ENCODE peak calls at places on chromosomes 3 and 15, in nine cellular contexts. N, Z, E, T, J, H, O, W and U are unnamed samples.
A peak's percentile ranks its signal among the peaks of the same experiment; 100 is the strongest.

GRCh38 chr3:3316523-3316922 is 137.0 kb upstream of the CRBN start:
- DNase-seq in T (no peak), J (no peak), O (no peak), W (no peak), N (no peak), E (no peak), H (no peak), Z (no peak), U (no peak)

GRCh38 chr3:103337179-103337845 is 902.5 kb downstream of the ZPLD1 start:
- DNase-seq in T (no peak), O (no peak), N (no peak), J (no peak), H (no peak), E (no peak), W (no peak), Z (no peak), U (no peak)

GRCh38 chr3:187238239-187238638 is 41.0 kb downstream of the RTP1 start:
- DNase-seq in Z (no peak), E (no peak), W (no peak), H (no peak), J (no peak), O (no peak), T (no peak), N (no peak), U (no peak)

GRCh38 chr3:143897558-143898305 is 49.5 kb upstream of the SLC9A9 start:
- DNase-seq in T (peak; percentile 5), Z (peak; percentile 74), E (peak; percentile 81), J (no peak), N (peak; percentile 92), H (no peak), W (no peak), O (peak; percentile 8), U (no peak)

GRCh38 chr3:29065211-29065785 is 215.6 kb upstream of the RBMS3 start:
- DNase-seq in O (peak; percentile 98), E (peak; percentile 99), W (peak; percentile 60), Z (peak; percentile 87), H (no peak), N (peak; percentile 97), J (peak; percentile 27), T (peak; percentile 95), U (peak; percentile 27)

GRCh38 chr3:20055020-20055775 is 15.0 kb downstream of the KAT2B start:
- DNase-seq in E (no peak), H (no peak), W (no peak), J (no peak), N (no peak), Z (no peak), T (no peak), O (no peak), U (no peak)

GRCh38 chr3:98598492-98598891 is 5.1 kb upstream of the CPOX start:
- DNase-seq in W (no peak), J (no peak), O (no peak), H (no peak), T (no peak), Z (no peak), E (no peak), N (no peak), U (no peak)

GRCh38 chr3:127688416-127689265 is 15.9 kb downstream of the ABTB1 start:
- DNase-seq in O (no peak), Z (peak; percentile 30), N (peak; percentile 34), W (peak; percentile 7), J (peak; percentile 25), T (no peak), E (peak; percentile 67), H (no peak), U (no peak)

GRCh38 chr3:197749601-197750395 is at the start of gene FYTTD1:
- DNase-seq in W (peak; percentile 90), H (peak; percentile 94), Z (peak; percentile 96), E (peak; percentile 83), J (peak; percentile 93), T (peak; percentile 81), O (peak; percentile 80), N (peak; percentile 92), U (peak; percentile 92)

GRCh38 chr15:100349696-100350433 is 8.1 kb upstream of the ADAMTS17 start:
- DNase-seq in Z (peak; percentile 94), J (peak; percentile 93), H (peak; percentile 73), O (peak; percentile 6), E (peak; percentile 75), W (peak; percentile 94), N (peak; percentile 97), T (peak; percentile 95), U (peak; percentile 95)

GRCh38 chr3:189781384-189781783 is 150.2 kb downstream of the TP63 start:
- DNase-seq in W (no peak), N (no peak), J (no peak), E (no peak), O (no peak), H (no peak), Z (no peak), T (no peak), U (no peak)

GRCh38 chr3:71395470-71395869 is 188.1 kb downstream of the FOXP1 start:
- DNase-seq in H (no peak), N (no peak), O (no peak), E (no peak), T (no peak), W (no peak), J (no peak), Z (no peak), U (no peak)

GRCh38 chr3:27500986-27501385 is 16.8 kb upstream of the SLC4A7 start:
- DNase-seq in W (no peak), N (no peak), T (no peak), H (no peak), J (no peak), Z (no peak), E (no peak), O (no peak), U (no peak)

GRCh38 chr3:69791919-69792399 is 52.7 kb downstream of the MITF start:
- DNase-seq in W (no peak), Z (peak; percentile 19), T (peak; percentile 46), H (no peak), E (peak; percentile 26), O (peak; percentile 70), J (no peak), N (peak; percentile 73), U (no peak)

GRCh38 chr3:159322322-159322939 is 520.6 kb downstream of the MFSD1 start:
- DNase-seq in J (peak; percentile 38), O (no peak), Z (peak; percentile 8), H (peak; percentile 47), N (peak; percentile 42), E (peak; percentile 9), T (peak; percentile 40), W (no peak), U (peak; percentile 70)
- TF ChIP-seq CTCF in J (peak; percentile 74), O (peak; percentile 94), Z (peak; percentile 41), H (peak; percentile 94), N (peak; percentile 82), E (peak; percentile 85), T (peak; percentile 57), W (no peak), U (peak; percentile 69)

GRCh38 chr3:132180337-132180791 is 136.8 kb upstream of the ACP3 start:
- DNase-seq in W (no peak), Z (peak; percentile 75), H (peak; percentile 23), E (peak; percentile 47), T (peak; percentile 65), N (peak; percentile 75), J (no peak), O (peak; percentile 65), U (no peak)
- TF ChIP-seq CTCF in W (no peak), Z (peak; percentile 57), H (peak; percentile 49), E (peak; percentile 51), T (peak; percentile 81), N (peak; percentile 61), J (peak; percentile 54), O (peak; percentile 84), U (peak; percentile 23)

DNA sequence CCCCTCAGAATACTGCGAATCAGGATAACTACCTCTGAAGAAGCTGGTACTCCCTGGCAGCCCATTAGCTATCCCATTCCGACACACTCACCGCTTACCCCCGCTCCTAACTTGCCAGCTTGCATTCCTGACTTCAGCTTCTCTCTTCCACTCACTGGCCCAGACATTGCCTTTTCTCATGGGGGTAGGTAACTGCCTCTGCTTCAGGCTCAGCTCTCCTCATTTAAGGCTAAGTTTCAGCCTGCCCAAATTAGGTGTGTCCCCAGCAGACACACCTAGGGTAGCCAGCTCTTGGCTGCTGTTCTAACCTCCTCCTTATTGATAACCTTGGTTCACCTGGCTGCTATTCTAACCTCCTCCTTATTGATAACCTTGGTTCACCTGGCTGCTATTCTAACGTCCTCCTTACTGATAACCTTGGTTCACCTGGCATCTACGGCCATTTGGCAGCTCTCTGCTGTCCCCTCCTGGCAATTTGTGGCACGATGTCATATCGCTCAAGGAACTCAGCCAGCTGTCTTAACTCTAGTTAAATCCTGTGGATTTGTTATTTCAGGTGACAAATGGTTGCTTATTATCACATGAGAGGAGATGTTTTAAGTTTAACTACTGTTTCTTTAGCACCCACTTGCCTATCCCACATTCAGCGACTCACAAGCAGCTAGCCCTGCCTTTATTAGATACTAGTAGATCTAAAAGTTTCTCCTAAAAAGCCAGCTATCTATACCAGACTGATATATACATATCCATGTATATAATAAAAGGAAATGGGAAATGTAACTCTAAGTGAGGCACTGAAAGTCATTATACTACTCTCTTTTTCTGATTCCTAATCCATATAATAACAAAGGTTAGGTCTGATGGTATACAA is 106.5 kb upstream of the ACP3 start:
- DNase-seq in E (no peak), H (no peak), W (no peak), Z (peak; percentile 55), J (no peak), T (peak; percentile 44), N (no peak), O (no peak), U (peak; percentile 39)
- TF ChIP-seq CTCF in E (peak; percentile 19), H (peak; percentile 57), W (no peak), Z (peak; percentile 50), J (peak; percentile 26), T (peak; percentile 76), N (peak; percentile 25), O (peak; percentile 70), U (peak; percentile 34)

GRCh38 chr3:94004301-94004910 is 24.0 kb downstream of the STX19 start:
- DNase-seq in J (no peak), N (peak; percentile 82), O (peak; percentile 72), Z (peak; percentile 63), H (peak; percentile 46), W (no peak), E (peak; percentile 70), T (peak; percentile 62), U (no peak)
- TF ChIP-seq CTCF in J (peak; percentile 88), N (peak; percentile 80), O (peak; percentile 86), Z (peak; percentile 87), H (peak; percentile 78), W (peak; percentile 58), E (peak; percentile 70), T (peak; percentile 86), U (peak; percentile 35)

GRCh38 chr3:129323651-129324294 is 45.1 kb downstream of the HMCES start:
- DNase-seq in W (no peak), Z (no peak), O (no peak), T (no peak), N (no peak), E (no peak), J (no peak), H (peak; percentile 70), U (no peak)
- TF ChIP-seq CTCF in W (no peak), Z (no peak), O (peak; percentile 30), T (no peak), N (no peak), E (no peak), J (no peak), H (peak; percentile 56), U (no peak)

GRCh38 chr3:34292605-34293300 is 494.3 kb downstream of the PDCD6IP start:
- DNase-seq in W (no peak), Z (no peak), O (no peak), T (no peak), H (no peak), N (no peak), E (no peak), J (no peak), U (no peak)
- TF ChIP-seq CTCF in W (no peak), Z (no peak), O (no peak), T (no peak), H (no peak), N (no peak), E (no peak), J (no peak), U (no peak)

GRCh38 chr3:159486580-159486979 is 502.1 kb upstream of the IL12A start:
- DNase-seq in E (no peak), T (peak; percentile 39), H (no peak), Z (no peak), O (peak; percentile 32), N (peak; percentile 7), J (no peak), W (no peak), U (no peak)
- TF ChIP-seq CTCF in E (no peak), T (no peak), H (peak; percentile 48), Z (no peak), O (peak; percentile 63), N (peak; percentile 10), J (no peak), W (no peak), U (no peak)